ENCODE peak calls at places on chromosomes 13 and 19, in nine cellular contexts. B is upper lobe of right lung; S is cardiac muscle cell; I is testis; J is left ventricle myocardium inferior; H is thoracic aorta; G is K562; D is CD4-positive, alpha-beta T cell; W is hepatocyte. C is an unnamed sample.

GRCh38 chr19:48415869-48416268 is 22.4 kb downstream of the GRIN2D start:
- DNase-seq in W (no peak), H (no peak), D (no peak), I (no peak), G (no peak), J (no peak), S (no peak), B (no peak), C (no peak)

GRCh38 chr13:21619633-21620220 is 15.8 kb upstream of the MICU2 start:
- DNase-seq in I (no peak), G (no peak), S (no peak), J (no peak), W (no peak), D (no peak), H (no peak), B (no peak), C (no peak)

GRCh38 chr13:111179908-111180756 is 65.0 kb downstream of the ARHGEF7 start:
- DNase-seq in W (no peak), J (no peak), G (no peak), B (no peak), H (no peak), D (no peak), S (no peak), I (no peak), C (no peak)

GRCh38 chr19:55466246-55466614 is 1.7 kb upstream of the C19orf85 start:
- DNase-seq in I (no peak), J (no peak), S (no peak), B (no peak), W (no peak), D (no peak), H (no peak), G (no peak), C (no peak)

GRCh38 chr13:24541127-24541475 is 28.5 kb upstream of the PARP4 start:
- DNase-seq in H (no peak), I (no peak), S (no peak), G (no peak), W (no peak), B (no peak), D (no peak), J (no peak), C (no peak)

GRCh38 chr13:23020246-23020843 is 160.4 kb upstream of the SGCG start:
- DNase-seq in B (no peak), I (peak), H (no peak), G (peak), J (no peak), D (peak), W (peak), S (peak), C (no peak)

GRCh38 chr19:46606681-46607440 is 5.7 kb downstream of the CALM3 start:
- DNase-seq in B (peak), W (no peak), S (no peak), J (no peak), G (no peak), D (no peak), I (no peak), H (no peak), C (peak)

GRCh38 chr13:20193142-20193923 is 595 bp upstream of the GJB2 start:
- DNase-seq in H (no peak), D (no peak), J (no peak), B (no peak), I (no peak), G (no peak), S (no peak), W (no peak), C (no peak)

GRCh38 chr19:40592170-40592569 is 9.0 kb upstream of the LTBP4 start:
- DNase-seq in S (peak), W (no peak), G (peak), I (no peak), H (no peak), J (no peak), B (no peak), D (no peak), C (no peak)

DNA sequence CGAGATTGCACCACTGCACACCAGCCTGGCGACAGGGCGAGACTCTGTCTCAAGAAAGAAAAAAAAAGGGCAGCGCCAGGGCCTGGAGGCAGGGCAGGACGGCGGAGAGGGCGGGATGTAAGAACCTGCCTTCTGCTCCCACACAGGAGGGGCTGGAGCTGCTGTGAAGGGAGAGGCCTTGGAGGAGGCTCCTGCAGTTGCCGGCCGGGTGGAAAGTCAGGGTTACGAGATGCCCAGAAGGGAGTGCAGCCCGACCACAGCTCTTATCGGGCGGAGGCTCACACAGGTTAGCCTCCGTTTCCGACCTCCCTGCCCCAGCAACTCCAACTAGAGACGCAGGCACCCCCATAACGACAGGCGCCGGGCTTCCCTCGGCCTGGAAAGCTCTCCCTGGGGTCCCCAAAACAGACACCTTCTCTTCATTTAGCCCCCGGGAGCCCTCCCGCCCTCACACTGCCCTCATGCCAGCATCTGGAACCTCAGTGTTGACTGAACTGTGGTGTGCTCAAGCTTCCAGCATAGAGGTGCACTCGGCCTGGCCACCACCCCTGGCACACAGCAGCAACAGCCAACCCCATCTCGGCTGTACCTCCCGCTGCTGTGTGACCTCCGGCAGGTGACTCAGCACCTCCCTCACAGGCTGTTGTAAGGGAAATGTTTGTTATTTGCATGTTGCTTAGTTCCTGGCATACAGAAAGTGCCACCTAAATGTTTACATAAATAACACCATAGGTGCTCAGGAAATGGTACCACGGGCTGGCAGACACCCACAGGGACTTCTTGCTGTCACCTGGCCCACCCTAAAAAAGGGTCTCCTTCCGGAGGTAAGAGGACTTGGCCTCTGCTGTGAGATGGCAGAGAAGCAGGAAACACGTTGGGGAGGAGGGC is 1.3 kb downstream of the PLPP2 start:
- DNase-seq in I (peak), H (no peak), J (no peak), B (peak), G (peak), S (peak), W (peak), D (peak), C (no peak)
- H3K27ac ChIP-seq in I (no peak), H (no peak), J (no peak), B (peak), G (no peak), S (no peak), W (peak), D (no peak), C (no peak)

GRCh38 chr19:20038358-20039202 is 725 bp downstream of the ZNF682 start:
- DNase-seq in S (no peak), G (no peak), H (no peak), I (no peak), J (no peak), B (no peak), D (no peak), W (no peak), C (no peak)
- H3K27ac ChIP-seq in S (peak), G (no peak), H (peak), I (peak), J (peak), B (peak), D (peak), W (peak), C (peak)

GRCh38 chr19:13103585-13103923 is 896 bp upstream of the LYL1 start:
- DNase-seq in G (peak), B (no peak), W (no peak), I (no peak), S (no peak), J (no peak), H (no peak), D (no peak), C (no peak)

GRCh38 chr19:13102416-13102665 is 317 bp downstream of the LYL1 start:
- DNase-seq in D (no peak), I (no peak), B (no peak), J (no peak), W (no peak), G (no peak), H (no peak), S (no peak), C (no peak)

GRCh38 chr19:13102666-13103584 is at the start of gene LYL1:
- DNase-seq in H (no peak), B (peak), I (peak), G (peak), D (no peak), S (peak), W (peak), J (peak), C (no peak)

GRCh38 chr19:13103961-13104847 is 1.5 kb upstream of the LYL1 start:
- DNase-seq in D (peak), G (peak), W (no peak), H (no peak), J (peak), B (peak), I (peak), S (no peak), C (no peak)

GRCh38 chr19:13104848-13105646 is 2.4 kb upstream of the LYL1 start:
- DNase-seq in I (no peak), S (no peak), H (no peak), G (no peak), B (no peak), J (no peak), W (no peak), D (peak), C (peak)
- H3K27ac ChIP-seq in I (no peak), S (no peak), H (no peak), G (peak), B (peak), J (peak), W (no peak), D (peak), C (peak)

GRCh38 chr19:12801466-12802266 is at the start of the genes PRDX2 and THSD8:
- DNase-seq in G (peak), S (peak), H (no peak), B (peak), D (peak), I (peak), W (peak), J (peak), C (peak)
- H3K27ac ChIP-seq in G (peak), S (peak), H (peak), B (peak), D (peak), I (peak), W (peak), J (peak), C (peak)

DNA sequence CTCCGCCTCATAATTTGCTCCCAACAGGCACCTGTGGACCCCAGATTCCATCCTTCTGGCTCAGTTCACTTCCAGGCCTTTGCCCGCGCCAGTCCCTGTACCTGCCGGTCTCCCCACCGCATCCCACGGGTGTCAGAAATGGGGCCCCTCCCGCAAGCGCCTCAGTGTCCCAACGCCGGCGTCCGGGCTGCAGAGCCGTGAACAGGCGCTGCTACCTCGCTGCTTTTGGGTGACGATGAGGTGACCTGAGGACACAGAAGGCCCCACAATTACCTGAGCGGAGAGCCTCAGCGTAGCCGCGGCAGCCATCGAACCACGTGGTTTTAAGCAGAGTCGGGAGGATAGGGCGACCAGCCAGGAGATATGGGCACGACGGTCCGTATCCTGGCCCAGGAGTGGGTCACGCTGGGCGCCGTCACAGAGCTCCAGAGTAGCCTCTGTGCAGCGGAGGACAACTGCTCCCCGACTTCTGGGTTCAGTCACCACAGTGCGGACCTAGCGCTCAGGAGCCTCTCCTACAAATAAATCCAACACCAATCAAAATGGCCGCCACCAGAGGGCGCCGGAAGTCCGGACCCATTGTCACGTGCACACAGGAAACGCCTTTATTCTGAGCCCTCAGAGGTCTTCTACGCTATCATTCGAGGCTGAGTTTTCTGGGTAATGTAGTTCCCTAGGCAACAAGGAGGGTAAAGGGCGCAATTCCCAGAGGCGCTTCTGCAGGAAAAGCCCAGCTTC is at the start of gene ZNF814:
- DNase-seq in J (peak), I (peak), H (peak), D (peak), B (peak), S (peak), G (no peak), W (peak), C (peak)
- H3K27ac ChIP-seq in J (peak), I (peak), H (no peak), D (peak), B (peak), S (peak), G (no peak), W (peak), C (no peak)

DNA sequence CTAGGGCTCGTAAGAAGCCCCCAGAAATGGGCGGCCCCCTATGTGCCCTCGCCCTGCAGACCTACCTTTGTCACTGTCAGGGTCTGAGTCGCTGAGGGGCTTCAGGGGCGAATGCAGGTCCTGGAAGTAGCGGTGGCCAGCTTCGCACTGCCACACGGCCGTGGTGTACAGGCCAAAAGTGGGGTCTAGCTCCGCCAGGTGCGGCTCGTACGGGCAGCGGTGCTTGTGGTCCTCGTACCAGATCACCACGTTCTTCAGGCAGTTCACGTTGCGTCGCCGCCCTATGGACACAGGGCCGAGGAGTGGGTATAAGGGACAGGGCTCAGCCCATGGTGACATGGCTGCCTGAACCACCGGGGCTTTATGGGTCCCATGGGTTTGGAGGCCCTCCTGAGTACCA is 9.8 kb downstream of the ZNF653 start:
- DNase-seq in D (no peak), G (no peak), H (no peak), B (no peak), S (no peak), I (no peak), J (no peak), W (no peak), C (no peak)
- H3K27ac ChIP-seq in D (no peak), G (no peak), H (no peak), B (no peak), S (no peak), I (no peak), J (no peak), W (no peak), C (no peak)

DNA sequence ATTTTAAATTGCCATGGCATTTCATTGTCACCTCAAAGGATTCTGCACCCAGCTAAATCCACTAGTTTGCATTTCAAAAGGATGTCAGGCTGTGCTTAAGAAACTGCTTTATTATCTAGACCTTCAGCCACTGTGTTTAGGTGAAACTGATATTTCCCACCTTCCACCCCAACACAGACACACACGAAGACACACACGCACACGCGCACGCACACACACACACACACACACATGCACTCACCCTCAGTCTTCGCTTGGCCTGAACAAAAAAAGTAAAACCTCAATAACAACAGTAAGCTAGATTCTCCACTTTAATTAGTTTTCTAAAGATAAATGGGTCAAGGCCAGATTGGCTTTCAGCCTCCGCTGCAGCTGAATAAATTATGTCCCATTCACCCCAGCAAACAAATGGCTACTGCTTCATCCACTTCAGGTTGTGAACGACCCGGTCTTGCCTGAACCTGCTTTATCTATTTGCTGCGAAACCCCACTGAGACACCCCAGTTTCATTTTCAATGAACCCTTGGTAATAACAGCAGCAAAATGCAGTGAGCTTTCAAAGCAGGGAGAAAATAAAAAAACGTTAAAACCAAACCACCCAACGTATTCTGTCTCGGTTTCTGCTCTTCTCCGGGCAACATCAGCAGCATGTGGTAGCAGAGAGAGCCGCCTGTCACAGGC is 166.8 kb downstream of the DCT start:
- DNase-seq in G (no peak), S (no peak), H (no peak), B (no peak), W (no peak), J (no peak), D (no peak), I (no peak), C (no peak)
- H3K27ac ChIP-seq in G (no peak), S (no peak), H (no peak), B (no peak), W (no peak), J (peak), D (no peak), I (no peak), C (no peak)

DNA sequence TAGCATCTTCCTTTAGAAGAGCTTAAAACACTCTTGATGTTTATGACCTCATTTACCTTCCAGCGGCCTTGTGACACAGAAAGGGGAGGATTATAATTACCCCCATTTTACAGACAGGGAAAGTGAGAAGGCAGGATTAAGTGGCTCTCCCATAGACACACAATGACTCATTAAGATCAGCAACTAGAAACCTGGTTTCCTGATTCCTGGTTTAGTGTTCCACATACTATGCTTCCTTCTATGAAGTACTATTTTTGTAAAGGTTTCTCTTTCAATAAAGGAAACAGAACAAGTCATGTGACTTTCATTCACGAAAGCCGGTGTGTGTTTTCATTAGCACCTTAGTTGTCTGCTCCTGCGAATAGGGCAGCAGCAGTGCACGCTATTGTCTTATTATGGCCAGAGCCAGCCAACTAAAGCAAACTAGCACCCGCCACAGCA is 8.3 kb downstream of the IRS2 start:
- DNase-seq in G (no peak), J (no peak), I (no peak), W (peak), H (no peak), D (no peak), B (no peak), S (no peak), C (no peak)
- H3K27ac ChIP-seq in G (peak), J (no peak), I (peak), W (no peak), H (no peak), D (no peak), B (no peak), S (no peak), C (no peak)